ENCODE peak calls at places on chromosomes 13 and 19, in nine cellular contexts. Q, T, R, M, S, H, N, V and D are unnamed samples.
A peak's percentile ranks its signal among the peaks of the same experiment; 100 is the strongest.

GRCh38 chr19:19637523-19638251 is 5.8 kb downstream of the GMIP start:
- DNase-seq in R (no peak), N (no peak), M (no peak), T (no peak), H (no peak), S (no peak), V (no peak), Q (no peak), D (no peak)

GRCh38 chr19:53537126-53537522 is 821 bp upstream of the ZNF331 start:
- DNase-seq in V (no peak), H (no peak), R (no peak), M (no peak), T (no peak), S (no peak), N (no peak), Q (no peak), D (no peak)

GRCh38 chr19:55340784-55341147 is 1.1 kb downstream of the KMT5C start:
- DNase-seq in Q (no peak), M (peak; percentile 31), R (no peak), T (no peak), N (no peak), H (no peak), V (peak; percentile 30), S (no peak), D (no peak)

GRCh38 chr13:105336706-105337582 is 1198.5 kb downstream of the EFNB2 start:
- DNase-seq in S (no peak), T (no peak), V (no peak), R (no peak), H (no peak), M (no peak), Q (no peak), N (no peak), D (no peak)

GRCh38 chr13:67069117-67069767 is 160.9 kb downstream of the PCDH9 start:
- DNase-seq in V (no peak), R (no peak), S (no peak), N (no peak), T (no peak), M (no peak), Q (no peak), H (no peak), D (no peak)

GRCh38 chr19:31350693-31351211 is 1.5 kb upstream of the TSHZ3 start:
- DNase-seq in H (no peak), T (no peak), M (no peak), Q (no peak), V (no peak), R (no peak), S (no peak), N (peak; percentile 89), D (no peak)

GRCh38 chr13:84867246-84867645 is 932.0 kb downstream of the SLITRK6 start:
- DNase-seq in M (no peak), Q (no peak), N (no peak), R (no peak), T (no peak), S (no peak), H (no peak), V (no peak), D (no peak)

GRCh38 chr13:113023217-113023597 is 54.2 kb downstream of the MCF2L start:
- DNase-seq in R (no peak), N (no peak), V (no peak), T (no peak), S (no peak), Q (no peak), H (no peak), M (no peak), D (no peak)

GRCh38 chr13:94759120-94759728 is 46.9 kb upstream of the SOX21 start:
- DNase-seq in T (no peak), R (no peak), M (no peak), N (no peak), Q (no peak), H (no peak), V (no peak), S (no peak), D (no peak)

GRCh38 chr13:99522288-99522687 is 21.0 kb downstream of the TM9SF2 start:
- DNase-seq in M (no peak), N (no peak), S (no peak), R (no peak), V (no peak), Q (no peak), H (no peak), T (no peak), D (no peak)

GRCh38 chr13:79662882-79663281 is 181.9 kb downstream of the NDFIP2 start:
- DNase-seq in S (no peak), V (no peak), Q (no peak), T (no peak), N (no peak), R (no peak), M (peak; percentile 64), H (no peak), D (peak; percentile 2)

GRCh38 chr13:26348966-26349365 is 95.0 kb downstream of the CDK8 start:
- DNase-seq in S (no peak), V (no peak), H (no peak), M (no peak), Q (no peak), T (no peak), N (no peak), R (no peak), D (no peak)

GRCh38 chr13:45219938-45220375 is 19.1 kb upstream of the KCTD4 start:
- DNase-seq in H (no peak), R (peak; percentile 94), M (peak; percentile 62), V (no peak), S (peak; percentile 28), N (no peak), T (no peak), Q (no peak), D (no peak)

GRCh38 chr19:51690359-51691121 is 2.6 kb upstream of the SPACA6 start:
- DNase-seq in Q (peak; percentile 89), M (peak; percentile 7), V (peak; percentile 51), N (peak; percentile 90), R (no peak), S (peak; percentile 70), H (no peak), T (no peak), D (no peak)

GRCh38 chr19:51689751-51690358 is 3.3 kb upstream of the SPACA6 start:
- DNase-seq in T (no peak), M (no peak), H (no peak), N (peak; percentile 84), V (no peak), Q (peak; percentile 80), S (no peak), R (no peak), D (peak; percentile 21)

GRCh38 chr19:51691122-51692064 is 1.7 kb upstream of the SPACA6 start:
- DNase-seq in N (no peak), M (no peak), T (no peak), H (no peak), V (no peak), S (peak; percentile 63), Q (no peak), R (no peak), D (no peak)

GRCh38 chr19:51687791-51688664 is 5.1 kb upstream of the SPACA6 start:
- DNase-seq in T (peak; percentile 28), N (peak; percentile 88), Q (peak; percentile 88), R (no peak), V (peak; percentile 53), S (no peak), H (peak; percentile 39), M (no peak), D (peak; percentile 62)

DNA sequence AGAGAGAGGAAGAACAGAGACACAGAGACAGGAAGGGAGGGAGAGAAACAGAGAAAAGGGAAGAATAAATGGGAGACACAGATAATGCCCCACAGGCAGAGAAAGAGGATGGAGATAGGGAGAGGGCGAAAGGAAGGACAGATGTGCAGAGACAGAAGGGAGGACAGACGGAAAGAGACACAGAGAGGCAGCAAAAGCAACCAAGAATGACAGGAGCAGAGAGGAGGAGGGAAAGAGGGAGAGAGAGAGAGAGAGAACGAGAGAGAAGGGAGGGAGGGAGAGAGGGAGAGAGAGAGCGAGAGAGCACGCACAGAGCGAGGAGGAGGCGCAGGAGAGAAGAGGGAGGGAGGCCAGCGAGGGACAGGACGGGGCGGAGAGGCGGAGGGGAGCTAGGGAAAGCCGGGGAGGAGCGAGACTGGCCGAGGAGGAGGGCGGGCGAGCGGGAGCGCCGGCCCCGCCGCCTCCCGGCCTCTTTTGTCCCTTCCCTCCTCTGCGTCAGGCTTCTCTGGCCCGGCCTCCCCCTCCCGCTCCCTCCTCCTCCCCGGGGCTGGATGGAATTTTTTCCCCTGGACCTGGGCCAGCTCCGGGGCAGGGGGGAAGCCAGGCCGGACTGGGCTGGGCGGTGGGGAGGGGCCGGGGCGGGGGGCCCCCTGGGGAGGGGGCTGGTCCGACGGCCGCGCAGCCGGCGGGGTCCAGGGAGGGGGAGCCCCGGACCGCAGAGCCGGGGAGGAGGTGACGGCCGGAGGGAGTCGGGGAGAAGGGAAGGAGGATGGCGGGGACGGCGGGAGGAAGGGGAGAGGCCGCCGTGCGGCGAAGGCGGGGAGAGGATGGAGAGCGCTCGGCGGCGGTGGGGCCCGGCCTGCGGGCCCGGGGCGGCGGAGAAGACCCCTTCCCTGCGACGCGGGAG is 4.2 kb upstream of the SPACA6 start:
- DNase-seq in Q (peak; percentile 97), M (peak; percentile 35), R (peak; percentile 73), T (peak; percentile 74), H (peak; percentile 74), S (peak; percentile 49), N (peak; percentile 98), V (peak; percentile 85), D (peak; percentile 93)
- H3K27ac ChIP-seq in Q (peak overlapping the region; percentile 100), M (no peak overlapping the region), R (peak overlapping the region; percentile 78), T (peak overlapping the region; percentile 97), H (peak overlapping the region; percentile 95), S (no peak overlapping the region), N (peak overlapping the region; percentile 84), V (peak overlapping the region; percentile 99), D (peak overlapping the region; percentile 98)

GRCh38 chr19:44755219-44755618 is 6.7 kb downstream of the BCL3 start:
- DNase-seq in T (no peak), Q (no peak), R (no peak), M (no peak), H (no peak), S (no peak), V (no peak), N (no peak), D (no peak)
- H3K27ac ChIP-seq in T (peak overlapping the region; percentile 92), Q (peak overlapping the region; percentile 87), R (peak overlapping the region; percentile 95), M (peak overlapping the region; percentile 27), H (no peak overlapping the region), S (peak overlapping the region; percentile 85), V (peak overlapping the region; percentile 95), N (no peak overlapping the region), D (no peak overlapping the region)

DNA sequence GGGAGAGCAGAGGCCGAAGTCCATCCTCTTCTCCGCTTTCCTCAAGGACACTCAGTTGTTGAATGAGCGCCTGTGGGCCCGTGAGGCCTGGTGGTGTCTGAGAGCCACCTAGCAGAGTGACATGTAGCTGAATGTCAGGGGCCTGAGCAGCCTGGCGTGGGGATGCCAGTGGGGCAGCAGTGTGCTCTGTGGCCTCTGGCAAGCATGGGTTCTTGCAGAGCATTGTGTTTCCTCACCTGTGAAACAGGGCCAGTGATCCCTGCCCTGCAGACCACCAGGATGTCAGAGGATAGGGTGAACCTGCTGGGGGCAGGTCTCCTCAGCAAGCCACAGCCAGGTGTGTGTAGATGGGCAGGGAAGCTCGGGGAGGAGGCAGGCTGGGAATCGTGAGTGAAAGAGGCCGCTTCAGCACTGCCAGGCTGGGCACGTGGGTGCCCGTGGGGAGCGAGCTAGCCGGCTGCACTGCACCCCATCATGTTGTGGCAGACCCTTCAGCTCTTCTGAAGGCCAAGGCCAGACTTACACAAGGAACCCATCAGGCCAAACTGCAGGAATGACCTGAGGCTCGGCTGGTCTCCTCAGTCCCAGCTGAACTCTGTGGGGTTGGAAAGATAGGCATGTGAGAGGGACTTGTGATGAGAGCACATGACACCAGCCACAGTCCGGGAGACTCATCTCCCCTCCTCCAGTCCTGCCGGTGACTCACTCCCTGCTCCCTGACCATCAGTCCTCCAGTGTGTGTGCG is 5.0 kb downstream of the PPP1R37 start:
- DNase-seq in V (peak; percentile 71), Q (peak; percentile 85), N (no peak), R (no peak), M (peak; percentile 76), T (no peak), S (no peak), H (no peak), D (peak; percentile 26)
- H3K27ac ChIP-seq in V (peak overlapping the region; percentile 93), Q (peak overlapping the region; percentile 40), N (no peak overlapping the region), R (peak overlapping the region; percentile 35), M (peak overlapping the region; percentile 45), T (no peak overlapping the region), S (peak overlapping the region; percentile 11), H (no peak overlapping the region), D (peak overlapping the region; percentile 89)

GRCh38 chr13:39803156-39803555 is 147.7 kb downstream of the COG6 start:
- DNase-seq in R (no peak), M (no peak), V (no peak), T (no peak), H (no peak), N (no peak), Q (no peak), S (no peak), D (no peak)
- H3K27ac ChIP-seq in R (no peak overlapping the region), M (no peak overlapping the region), V (no peak overlapping the region), T (no peak overlapping the region), H (no peak overlapping the region), N (no peak overlapping the region), Q (no peak overlapping the region), S (no peak overlapping the region), D (no peak overlapping the region)